ENCODE peak calls at places on chromosomes 2 and 18, in five cellular contexts. A, C, Y, Z and N are unnamed samples.

GRCh38 chr18:13661051-13661778 is 65.1 kb downstream of the FAM210A start:
- DNase-seq in A (no peak), C (no peak), Z (no peak), Y (no peak), N (no peak)

GRCh38 chr2:20167356-20167755 is 57.6 kb downstream of the SDC1 start:
- DNase-seq in C (no peak), A (no peak), Y (no peak), Z (no peak), N (no peak)

GRCh38 chr2:200306969-200307811 is 697 bp downstream of the SPATS2L start:
- DNase-seq in Z (peak; percentile 51), A (peak; percentile 83), Y (peak; percentile 79), C (peak; percentile 54), N (peak; percentile 38)

GRCh38 chr2:72198532-72199241 is 51.0 kb upstream of the CYP26B1 start:
- DNase-seq in Y (peak; percentile 87), C (peak; percentile 72), Z (no peak), A (no peak), N (no peak)

GRCh38 chr2:9528036-9528787 is 27.4 kb downstream of the ADAM17 start:
- DNase-seq in Z (no peak), Y (no peak), C (no peak), A (no peak), N (no peak)

GRCh38 chr2:181517685-181518301 is 60.6 kb downstream of the ITGA4 start:
- DNase-seq in A (no peak), Y (no peak), Z (no peak), C (no peak), N (no peak)

GRCh38 chr18:13639196-13639595 is 87.2 kb downstream of the FAM210A start:
- DNase-seq in Z (no peak), Y (no peak), A (no peak), C (no peak), N (no peak)

GRCh38 chr2:50611261-50612020 is 420.5 kb downstream of the NRXN1 start:
- DNase-seq in C (no peak), Z (no peak), A (no peak), Y (no peak), N (no peak)

GRCh38 chr2:3454802-3455201 is 64.5 kb downstream of the ADI1 start:
- DNase-seq in Y (no peak), C (no peak), A (peak; percentile 62), Z (no peak), N (no peak)

GRCh38 chr18:56658261-56658660 is 7.1 kb downstream of the WDR7 start:
- DNase-seq in Z (no peak), A (no peak), C (no peak), Y (no peak), N (no peak)

GRCh38 chr2:7785700-7786099 is 868.5 kb downstream of the RNF144A start:
- DNase-seq in Z (no peak), C (no peak), Y (no peak), A (no peak), N (no peak)

GRCh38 chr2:208820289-208820688 is 413.7 kb downstream of the PTH2R start:
- DNase-seq in A (no peak), C (no peak), Z (no peak), Y (peak; percentile 0), N (no peak)

GRCh38 chr2:142827170-142827569 is 50.3 kb upstream of the KYNU start:
- DNase-seq in A (no peak), Z (no peak), C (no peak), Y (no peak), N (no peak)

GRCh38 chr18:39571511-39571910 is 2005.9 kb upstream of the CELF4 start:
- DNase-seq in A (no peak), C (no peak), Y (peak; percentile 51), Z (no peak), N (no peak)

GRCh38 chr18:48408727-48409590 is at the start of gene ZBTB7C:
- DNase-seq in Y (peak; percentile 61), A (peak; percentile 81), Z (no peak), C (peak; percentile 20), N (peak; percentile 53)

GRCh38 chr2:144959416-144959815 is 439.5 kb upstream of the ZEB2 start:
- DNase-seq in Y (no peak), Z (no peak), A (no peak), C (no peak), N (no peak)

GRCh38 chr18:34738173-34738894 is 28.2 kb downstream of the DTNA start:
- DNase-seq in A (no peak), Z (peak; percentile 20), Y (peak; percentile 16), C (peak; percentile 24), N (no peak)

GRCh38 chr18:48788378-48788777 is 162.4 kb downstream of the SMAD7 start:
- DNase-seq in Z (no peak), Y (no peak), A (no peak), C (no peak), N (no peak)

GRCh38 chr2:227052879-227053278 is 111.1 kb downstream of the COL4A4 start:
- DNase-seq in C (no peak), Z (no peak), A (no peak), Y (no peak), N (no peak)

GRCh38 chr2:121969155-121969554 is 213.7 kb downstream of the TSN start:
- DNase-seq in C (no peak), A (no peak), Z (no peak), Y (peak; percentile 23), N (no peak)

GRCh38 chr2:191255756-191256312 is 10.6 kb downstream of the MYO1B start:
- DNase-seq in C (no peak), Y (peak; percentile 48), Z (no peak), A (no peak), N (no peak)

GRCh38 chr2:7983451-7983850 is 698.4 kb upstream of the ID2 start:
- DNase-seq in Y (no peak), C (no peak), A (no peak), Z (no peak), N (no peak)

GRCh38 chr18:35091841-35092240 is 50.6 kb downstream of the MAPRE2 start:
- DNase-seq in Y (no peak), C (no peak), Z (no peak), A (no peak), N (no peak)

GRCh38 chr2:167052825-167053224 is 164.5 kb downstream of the XIRP2 start:
- DNase-seq in C (peak; percentile 9), A (no peak), Z (no peak), Y (peak; percentile 53), N (no peak)

GRCh38 chr2:47005687-47006086 is 90.1 kb upstream of the MCFD2 start:
- DNase-seq in A (no peak), Y (no peak), C (no peak), Z (no peak), N (no peak)

GRCh38 chr2:71505086-71505769 is 51.9 kb downstream of the DYSF start:
- DNase-seq in C (no peak), A (no peak), Y (no peak), Z (peak; percentile 94), N (no peak)

GRCh38 chr2:73939419-73939818 is 12.7 kb downstream of the DGUOK start:
- DNase-seq in A (no peak), Z (no peak), Y (peak; percentile 80), C (peak; percentile 48), N (no peak)

GRCh38 chr2:73935641-73936040 is 9.0 kb downstream of the DGUOK start:
- DNase-seq in A (no peak), C (no peak), Y (peak; percentile 36), Z (no peak), N (no peak)

GRCh38 chr2:73938761-73939352 is 12.2 kb downstream of the DGUOK start:
- DNase-seq in A (no peak), Y (peak; percentile 80), C (peak; percentile 22), Z (no peak), N (no peak)

GRCh38 chr2:73937899-73938298 is 11.2 kb downstream of the DGUOK start:
- DNase-seq in C (no peak), A (no peak), Z (no peak), Y (peak; percentile 42), N (no peak)

DNA sequence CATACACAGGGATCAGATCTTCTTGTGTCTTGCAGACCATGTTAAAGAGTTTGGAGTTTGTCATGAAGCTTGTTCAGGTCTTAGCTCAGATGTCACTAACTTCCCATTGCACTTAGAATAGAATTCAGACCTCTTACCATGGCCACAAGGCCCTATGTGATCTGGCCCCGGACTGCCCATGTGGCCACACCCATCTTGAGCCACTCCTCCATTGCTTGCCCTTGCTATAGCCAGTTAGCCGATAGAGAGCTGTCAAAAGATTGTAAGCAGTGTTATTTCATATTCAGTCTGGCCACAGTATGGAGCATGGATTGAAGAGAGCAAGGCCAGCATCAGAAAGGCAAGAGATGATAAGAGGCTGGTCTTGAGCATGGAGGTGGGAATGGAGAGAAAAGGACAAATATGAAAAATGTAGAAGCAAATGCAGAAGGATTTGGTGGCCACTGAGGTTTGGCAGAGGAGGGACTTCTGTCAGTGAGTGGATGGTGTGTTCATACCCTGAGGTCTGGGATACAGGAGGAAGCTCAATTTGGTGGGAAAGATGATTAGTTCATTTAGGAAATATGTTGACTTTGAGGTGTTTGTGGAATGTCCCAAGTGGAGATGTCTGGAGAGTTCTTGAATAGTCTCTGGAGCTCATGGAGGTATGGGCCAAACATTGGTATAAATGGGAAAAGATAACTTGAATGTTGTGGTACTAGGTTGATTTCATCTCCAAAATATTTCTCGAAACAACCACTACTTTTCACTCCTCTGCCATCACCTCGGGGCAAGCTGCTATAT is 10.6 kb downstream of the DGUOK start:
- DNase-seq in Y (no peak), Z (no peak), A (no peak), C (no peak), N (no peak)
- H3K4me3 ChIP-seq in Y (no peak overlapping the region), Z (no peak overlapping the region), A (no peak overlapping the region), C (no peak overlapping the region), N (no peak overlapping the region)

GRCh38 chr2:174728096-174728495 is 36.2 kb downstream of the CHRNA1 start:
- DNase-seq in Z (no peak), Y (no peak), C (no peak), A (no peak), N (no peak)

GRCh38 chr2:174729797-174730529 is 34.3 kb downstream of the CHRNA1 start:
- DNase-seq in A (peak; percentile 82), C (no peak), Y (peak; percentile 52), Z (no peak), N (no peak)

DNA sequence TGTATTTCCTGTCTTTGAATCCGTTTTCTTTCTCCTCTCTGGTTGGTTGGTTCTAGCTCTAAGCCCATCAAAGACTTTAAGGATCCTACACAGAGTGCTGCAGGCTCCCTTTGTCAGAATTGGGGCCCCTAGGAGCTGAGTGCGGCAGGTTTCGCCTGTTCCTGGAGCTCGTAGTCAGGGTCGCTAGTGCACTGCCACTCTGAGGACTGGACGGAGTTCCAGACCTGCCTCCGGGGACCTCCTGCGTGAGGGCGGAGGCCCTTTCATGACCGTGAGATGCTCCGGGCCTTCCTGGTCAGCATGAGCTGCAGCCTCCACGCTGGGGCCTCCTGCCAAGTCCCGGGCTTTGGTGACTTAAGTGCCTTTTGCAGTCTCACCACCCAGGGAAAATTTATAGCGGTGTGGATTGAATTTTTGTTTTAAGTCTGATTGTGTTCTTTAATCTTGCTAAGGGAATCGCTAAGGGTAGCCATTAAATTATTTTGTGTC is 33.7 kb downstream of the CHRNA1 start:
- DNase-seq in Y (peak; percentile 6), A (no peak), Z (no peak), C (no peak), N (no peak)
- H3K4me3 ChIP-seq in Y (peak overlapping the region; percentile 72), A (no peak overlapping the region), Z (no peak overlapping the region), C (peak overlapping the region; percentile 36), N (no peak overlapping the region)

GRCh38 chr2:225090746-225091145 is 48.5 kb upstream of the DOCK10 start:
- DNase-seq in Y (peak; percentile 81), Z (no peak), C (no peak), A (no peak), N (no peak)
- H3K4me3 ChIP-seq in Y (peak overlapping the region; percentile 16), Z (no peak overlapping the region), C (no peak overlapping the region), A (no peak overlapping the region), N (no peak overlapping the region)

GRCh38 chr2:43131890-43132522 is 94.4 kb downstream of the ZFP36L2 start:
- DNase-seq in Y (no peak), A (no peak), Z (no peak), C (no peak), N (no peak)
- H3K4me3 ChIP-seq in Y (no peak overlapping the region), A (no peak overlapping the region), Z (no peak overlapping the region), C (no peak overlapping the region), N (no peak overlapping the region)

GRCh38 chr2:182864949-182865348 is 1.5 kb downstream of the FRZB start:
- DNase-seq in C (no peak), Z (no peak), Y (no peak), A (no peak), N (no peak)
- H3K4me3 ChIP-seq in C (no peak overlapping the region), Z (no peak overlapping the region), Y (no peak overlapping the region), A (peak overlapping the region; percentile 66), N (no peak overlapping the region)